ENCODE peak calls at places on chromosomes 11 and 22, in four cellular contexts. F, V, A and K are unnamed samples.

GRCh38 chr11:15006139-15006759 is 34.1 kb upstream of the CALCA start:
- DNase-seq in F (peak; percentile 70), V (no peak), A (peak; percentile 84), K (no peak)

GRCh38 chr11:44530413-44531115 is 34.9 kb upstream of the CD82 start:
- DNase-seq in F (peak; percentile 32), V (no peak), A (peak; percentile 38), K (no peak)

GRCh38 chr11:2385156-2386151 is 8.3 kb downstream of the CD81 start:
- DNase-seq in F (no peak), V (no peak), A (peak; percentile 95), K (no peak)

GRCh38 chr11:77322926-77323590 is 21.6 kb upstream of the GDPD4 start:
- DNase-seq in F (peak; percentile 54), V (no peak), A (no peak), K (no peak)

GRCh38 chr22:37303821-37304274 is 21.5 kb downstream of the CYTH4 start:
- DNase-seq in F (peak; percentile 96), V (no peak), A (no peak), K (no peak)

GRCh38 chr11:110453684-110454354 is 24.1 kb downstream of the FDX1 start:
- DNase-seq in F (peak; percentile 36), V (no peak), A (no peak), K (no peak)

GRCh38 chr11:68471360-68472340 is 11.1 kb downstream of the PPP6R3 start:
- DNase-seq in F (peak; percentile 56), V (no peak), A (no peak), K (no peak)

GRCh38 chr22:49992921-49993648 is 19.5 kb downstream of the IL17REL start:
- DNase-seq in F (peak; percentile 74), V (peak; percentile 32), A (peak; percentile 83), K (peak; percentile 71)

GRCh38 chr11:127003260-127003981 is 2.9 kb upstream of the KIRREL3 start:
- DNase-seq in F (peak; percentile 81), V (no peak), A (no peak), K (peak; percentile 29)

GRCh38 chr11:23688835-23689234 is 808.0 kb upstream of the LUZP2 start:
- DNase-seq in F (peak; percentile 41), V (no peak), A (no peak), K (no peak)

GRCh38 chr22:47599753-47600152 is 837.3 kb downstream of the TBC1D22A start:
- DNase-seq in F (no peak), V (no peak), A (no peak), K (no peak)

GRCh38 chr22:19732403-19733113 is 9.2 kb downstream of the GP1BB start:
- DNase-seq in F (no peak), V (no peak), A (no peak), K (no peak)

GRCh38 chr11:72716291-72716690 is 35.9 kb downstream of the ARAP1 start:
- DNase-seq in F (no peak), V (no peak), A (no peak), K (no peak)

GRCh38 chr22:28563636-28564035 is 116.0 kb downstream of the TTC28 start:
- DNase-seq in F (no peak), V (no peak), A (no peak), K (no peak)

GRCh38 chr11:92589512-92589911 is 364.9 kb downstream of the FAT3 start:
- DNase-seq in F (no peak), V (no peak), A (no peak), K (no peak)

GRCh38 chr11:33588056-33588455 is 112.6 kb downstream of the C11orf91 start:
- DNase-seq in F (no peak), V (no peak), A (no peak), K (no peak)

GRCh38 chr22:42831712-42832111 is 25.4 kb downstream of the ARFGAP3 start:
- DNase-seq in F (no peak), V (no peak), A (no peak), K (no peak)

GRCh38 chr22:42825796-42826195 is 31.3 kb downstream of the ARFGAP3 start:
- DNase-seq in F (no peak), V (no peak), A (no peak), K (no peak)

GRCh38 chr22:42833104-42833503 is 24.0 kb downstream of the ARFGAP3 start:
- DNase-seq in F (no peak), V (no peak), A (no peak), K (no peak)

GRCh38 chr22:42830161-42830560 is 26.9 kb downstream of the ARFGAP3 start:
- DNase-seq in F (no peak), V (no peak), A (no peak), K (no peak)

DNA sequence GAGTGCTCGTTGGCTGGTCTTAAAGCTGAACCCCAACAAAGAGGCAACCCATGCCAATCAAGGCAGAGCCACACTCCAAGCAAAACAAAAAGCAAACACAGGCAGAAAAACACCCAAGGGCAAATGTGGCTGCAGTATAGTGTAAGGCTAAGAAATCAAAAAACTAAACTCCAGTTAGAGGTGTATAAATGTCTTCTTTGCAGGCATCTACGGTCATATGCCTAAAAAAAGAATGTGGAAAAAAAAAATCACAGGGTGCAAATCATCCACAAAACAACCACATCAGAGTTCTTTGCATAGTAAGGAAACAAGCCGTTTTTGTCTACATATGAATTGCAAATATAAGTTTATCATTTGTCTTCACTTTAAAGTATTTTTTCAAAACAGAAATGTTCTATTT is 27.8 kb downstream of the ARFGAP3 start:
- DNase-seq in F (no peak), V (no peak), A (no peak), K (no peak)
- H3K4me1 ChIP-seq in F (no peaks in the 10 kb centered on the region), V (no peaks in the 10 kb centered on the region), A (no peaks in the 10 kb centered on the region), K (no peaks in the 10 kb centered on the region)

GRCh38 chr11:65713212-65713969 is 1.3 kb downstream of the KAT5 start:
- DNase-seq in F (no peak), V (no peak), A (no peak), K (no peak)
- H3K4me3 ChIP-seq in F (peak overlapping the region; percentile 79), V (peak overlapping the region; percentile 86), A (peak overlapping the region; percentile 87), K (no peak overlapping the region)

GRCh38 chr11:79352304-79352703 is 88.5 kb downstream of the TENM4 start:
- DNase-seq in F (no peak), V (no peak), A (peak; percentile 21), K (no peak)

GRCh38 chr11:79348976-79349682 is 91.7 kb downstream of the TENM4 start:
- DNase-seq in F (no peak), V (no peak), A (no peak), K (no peak)

DNA sequence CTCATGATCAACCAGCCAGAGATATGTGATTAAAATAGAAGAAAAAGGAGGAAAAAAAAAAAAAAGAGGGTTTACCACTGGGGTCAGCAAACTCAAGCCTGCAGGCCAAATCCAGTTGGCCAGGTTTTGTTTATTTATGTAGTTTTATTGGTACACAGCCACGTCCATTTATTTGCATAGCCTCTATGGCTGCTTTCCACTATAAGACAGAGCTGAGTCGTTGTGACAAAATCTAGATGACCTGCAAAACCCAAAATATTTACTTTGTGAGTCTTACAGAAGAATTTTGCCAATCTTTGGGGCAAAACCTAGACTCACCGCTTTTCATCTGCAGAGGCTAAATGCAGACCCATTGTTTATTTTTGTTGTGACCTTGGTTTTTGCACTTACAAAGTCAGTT is 87.1 kb downstream of the TENM4 start:
- DNase-seq in F (peak; percentile 4), V (no peak), A (no peak), K (no peak)
- H3K27me3 ChIP-seq in F (peaks cover 10% of the 10 kb centered on the region), V (peaks cover 38% of the 10 kb centered on the region), A (no peaks in the 10 kb centered on the region), K (no peaks in the 10 kb centered on the region)

GRCh38 chr11:12826441-12826840 is 152.2 kb downstream of the TEAD1 start:
- DNase-seq in F (no peak), V (peak; percentile 64), A (no peak), K (no peak)
- H3K4me1 ChIP-seq in F (peaks cover 30% of the 10 kb centered on the region), V (peaks cover 32% of the 10 kb centered on the region), A (no peaks in the 10 kb centered on the region), K (no peaks in the 10 kb centered on the region)

DNA sequence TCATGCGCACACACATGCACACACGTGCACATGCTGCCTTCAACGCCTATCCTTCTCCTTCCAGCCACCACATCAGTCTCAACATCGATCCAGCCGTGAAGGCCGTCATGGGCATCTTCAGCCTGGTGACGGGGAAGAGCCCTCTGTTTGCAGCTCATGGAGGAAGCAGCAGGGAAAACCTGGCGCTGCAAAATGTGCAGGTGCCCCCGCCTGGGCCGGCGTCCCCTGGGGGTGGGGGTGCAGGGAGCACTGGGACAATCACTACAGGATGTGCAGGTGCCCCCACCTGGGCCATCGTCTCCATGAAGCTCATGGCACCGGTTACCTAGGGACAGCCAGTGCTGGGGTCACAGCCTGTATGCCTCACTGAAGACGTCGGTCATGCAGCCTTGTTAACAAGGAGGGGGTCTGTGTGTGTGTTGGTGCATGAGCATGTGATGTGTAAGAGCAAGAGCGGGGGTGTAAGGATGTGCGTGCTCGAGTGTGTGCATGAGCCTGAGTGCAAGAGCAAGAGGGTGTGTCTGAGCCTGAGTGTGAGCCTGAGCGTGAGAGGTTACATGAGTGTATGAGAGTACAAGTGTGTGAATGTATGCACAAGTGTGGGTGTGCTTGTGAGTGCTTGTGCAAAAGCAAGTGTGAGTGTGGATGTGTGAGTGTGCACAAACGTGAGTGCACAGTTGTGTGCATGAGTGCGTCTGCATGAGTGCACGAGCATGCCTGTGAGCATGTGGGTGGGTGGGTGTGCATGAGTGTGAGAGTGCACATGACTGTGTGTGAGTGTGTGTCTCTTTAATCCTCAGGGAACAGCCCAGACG is 31.5 kb downstream of the NADSYN1 start:
- DNase-seq in F (no peak), V (no peak), A (no peak), K (no peak)
- H3K4me3 ChIP-seq in F (no peak overlapping the region), V (no peak overlapping the region), A (no peak overlapping the region), K (no peak overlapping the region)